ENCODE peak calls at places on chromosomes 4 and X, in seven cellular contexts. W is adrenal gland, C is testis, V is fibroblast of lung, O is hippocampal formation, P is fibroblast of mammary gland, S is M059J. B is an unnamed sample.

GRCh38 chrX:95290455-95290854 is 1394.2 kb upstream of the DIAPH2 start:
- DNase-seq in C (no peak), O (no peak), W (no peak), V (no peak), P (no peak), S (no peak), B (no peak)

GRCh38 chr4:17599826-17600225 is 14.6 kb upstream of the MED28 start:
- DNase-seq in V (no peak), W (no peak), S (no peak), P (peak), O (no peak), C (no peak), B (no peak)

GRCh38 chrX:51614353-51614752 is 4.4 kb downstream of the CENPVL3 start:
- DNase-seq in P (peak), W (no peak), S (peak), C (no peak), V (peak), O (no peak), B (peak)

GRCh38 chrX:96102997-96103396 is 581.6 kb upstream of the DIAPH2 start:
- DNase-seq in W (no peak), C (no peak), P (no peak), O (no peak), V (no peak), S (no peak), B (peak)

GRCh38 chr4:36285784-36286480 is 4.5 kb downstream of the DTHD1 start:
- DNase-seq in W (no peak), P (no peak), S (peak), O (no peak), V (no peak), C (no peak), B (no peak)

GRCh38 chr4:56127698-56128097 is 179.0 kb downstream of the CEP135 start:
- DNase-seq in C (no peak), P (no peak), S (no peak), O (no peak), W (no peak), V (peak), B (peak)

GRCh38 chr4:183758006-183758734 is 99.1 kb downstream of the TRAPPC11 start:
- DNase-seq in V (no peak), W (peak), O (no peak), S (no peak), C (peak), P (peak), B (no peak)

GRCh38 chr4:182531555-182532162 is 288.5 kb downstream of the TENM3 start:
- DNase-seq in V (peak), C (no peak), W (no peak), S (peak), O (no peak), P (no peak), B (no peak)

GRCh38 chr4:85411386-85411785 is 63.6 kb upstream of the ARHGAP24 start:
- DNase-seq in S (no peak), P (no peak), C (no peak), W (no peak), O (no peak), V (no peak), B (no peak)

B was measured in dermis blood vessel endothelial cell.